ENCODE peak calls at places on chromosome 12, in six cellular contexts. One of them, this sample, is unnamed.

GRCh38 chr12:71455028-71455737 is 15.6 kb downstream of the LGR5 start:
- DNase-seq in CD8-positive, alpha-beta memory T cell: no peak
- DNase-seq in nephron progenitor cell: no peak
- DNase-seq in mucosa of gallbladder: no peak
- DNase-seq in Caki2: no peak
- DNase-seq in hypothalamus: no peak
- DNase-seq in this sample: no peak

GRCh38 chr12:47870175-47870781 is 34.5 kb downstream of the VDR start:
- DNase-seq in Caki2: no peak
- DNase-seq in mucosa of gallbladder: no peak
- DNase-seq in CD8-positive, alpha-beta memory T cell: no peak
- DNase-seq in nephron progenitor cell: peak
- DNase-seq in hypothalamus: no peak
- DNase-seq in this sample: peak

GRCh38 chr12:107484219-107484618 is 201.4 kb upstream of the PWP1 start:
- DNase-seq in Caki2: peak
- DNase-seq in CD8-positive, alpha-beta memory T cell: no peak
- DNase-seq in hypothalamus: no peak
- DNase-seq in mucosa of gallbladder: no peak
- DNase-seq in nephron progenitor cell: no peak
- DNase-seq in this sample: no peak

GRCh38 chr12:45670339-45671065 is 59.0 kb upstream of the ARID2 start:
- DNase-seq in hypothalamus: no peak
- DNase-seq in CD8-positive, alpha-beta memory T cell: no peak
- DNase-seq in nephron progenitor cell: no peak
- DNase-seq in mucosa of gallbladder: no peak
- DNase-seq in Caki2: no peak
- DNase-seq in this sample: no peak

GRCh38 chr12:26125451-26126339 is 858 bp upstream of the BHLHE41 start:
- DNase-seq in CD8-positive, alpha-beta memory T cell: no peak
- DNase-seq in nephron progenitor cell: peak
- DNase-seq in hypothalamus: peak
- DNase-seq in Caki2: peak
- DNase-seq in mucosa of gallbladder: peak
- DNase-seq in this sample: peak

GRCh38 chr12:5170894-5171293 is 127.2 kb downstream of the KCNA5 start:
- DNase-seq in Caki2: no peak
- DNase-seq in hypothalamus: no peak
- DNase-seq in mucosa of gallbladder: no peak
- DNase-seq in CD8-positive, alpha-beta memory T cell: no peak
- DNase-seq in nephron progenitor cell: no peak
- DNase-seq in this sample: no peak

GRCh38 chr12:49040364-49040855 is 20.2 kb downstream of the KMT2D start:
- DNase-seq in hypothalamus: no peak
- DNase-seq in CD8-positive, alpha-beta memory T cell: no peak
- DNase-seq in Caki2: no peak
- DNase-seq in nephron progenitor cell: no peak
- DNase-seq in mucosa of gallbladder: no peak
- DNase-seq in this sample: no peak

GRCh38 chr12:70393787-70394519 is 27.9 kb downstream of the KCNMB4 start:
- DNase-seq in nephron progenitor cell: no peak
- DNase-seq in mucosa of gallbladder: no peak
- DNase-seq in CD8-positive, alpha-beta memory T cell: no peak
- DNase-seq in hypothalamus: no peak
- DNase-seq in Caki2: no peak
- DNase-seq in this sample: no peak

GRCh38 chr12:50261654-50262053 is 21.7 kb downstream of the LIMA1 start:
- DNase-seq in hypothalamus: no peak
- DNase-seq in nephron progenitor cell: no peak
- DNase-seq in Caki2: no peak
- DNase-seq in CD8-positive, alpha-beta memory T cell: no peak
- DNase-seq in mucosa of gallbladder: no peak
- DNase-seq in this sample: no peak

GRCh38 chr12:25123126-25123525 is 71.8 kb downstream of the DNAI7 start:
- DNase-seq in CD8-positive, alpha-beta memory T cell: no peak
- DNase-seq in nephron progenitor cell: no peak
- DNase-seq in hypothalamus: no peak
- DNase-seq in mucosa of gallbladder: no peak
- DNase-seq in Caki2: no peak
- DNase-seq in this sample: no peak

GRCh38 chr12:113108308-113108707 is 27.3 kb downstream of the RASAL1 start:
- DNase-seq in nephron progenitor cell: no peak
- DNase-seq in mucosa of gallbladder: no peak
- DNase-seq in hypothalamus: no peak
- DNase-seq in Caki2: no peak
- DNase-seq in CD8-positive, alpha-beta memory T cell: no peak
- DNase-seq in this sample: no peak

GRCh38 chr12:68359669-68360068 is 27.5 kb upstream of the MDM1 start:
- DNase-seq in hypothalamus: no peak
- DNase-seq in mucosa of gallbladder: no peak
- DNase-seq in nephron progenitor cell: no peak
- DNase-seq in CD8-positive, alpha-beta memory T cell: no peak
- DNase-seq in Caki2: no peak
- DNase-seq in this sample: no peak

GRCh38 chr12:22518067-22518719 is 26.1 kb downstream of the C2CD5 start:
- DNase-seq in Caki2: peak
- DNase-seq in hypothalamus: no peak
- DNase-seq in mucosa of gallbladder: peak
- DNase-seq in nephron progenitor cell: no peak
- DNase-seq in CD8-positive, alpha-beta memory T cell: no peak
- DNase-seq in this sample: no peak

GRCh38 chr12:68641138-68641537 is 30.4 kb downstream of the RAP1B start:
- DNase-seq in hypothalamus: no peak
- DNase-seq in CD8-positive, alpha-beta memory T cell: peak
- DNase-seq in mucosa of gallbladder: no peak
- DNase-seq in Caki2: no peak
- DNase-seq in nephron progenitor cell: no peak
- DNase-seq in this sample: no peak

GRCh38 chr12:118126119-118126757 is 9.7 kb upstream of the PEBP1 start:
- DNase-seq in nephron progenitor cell: no peak
- DNase-seq in CD8-positive, alpha-beta memory T cell: no peak
- DNase-seq in mucosa of gallbladder: peak
- DNase-seq in hypothalamus: no peak
- DNase-seq in Caki2: no peak
- DNase-seq in this sample: no peak

GRCh38 chr12:112148031-112148513 is 22.7 kb downstream of the TRAFD1 start:
- DNase-seq in mucosa of gallbladder: no peak
- DNase-seq in hypothalamus: no peak
- DNase-seq in Caki2: peak
- DNase-seq in nephron progenitor cell: no peak
- DNase-seq in CD8-positive, alpha-beta memory T cell: no peak
- DNase-seq in this sample: no peak

GRCh38 chr12:52441320-52441911 is 7.2 kb upstream of the KRT75 start:
- DNase-seq in CD8-positive, alpha-beta memory T cell: no peak
- DNase-seq in Caki2: no peak
- DNase-seq in mucosa of gallbladder: no peak
- DNase-seq in hypothalamus: no peak
- DNase-seq in nephron progenitor cell: no peak
- DNase-seq in this sample: no peak

GRCh38 chr12:117328556-117329100 is 32.8 kb downstream of the NOS1 start:
- DNase-seq in mucosa of gallbladder: no peak
- DNase-seq in nephron progenitor cell: no peak
- DNase-seq in hypothalamus: no peak
- DNase-seq in CD8-positive, alpha-beta memory T cell: no peak
- DNase-seq in Caki2: no peak
- DNase-seq in this sample: no peak

GRCh38 chr12:96466939-96467751 is 22.2 kb upstream of the CFAP54 start:
- DNase-seq in nephron progenitor cell: no peak
- DNase-seq in CD8-positive, alpha-beta memory T cell: no peak
- DNase-seq in Caki2: peak
- DNase-seq in hypothalamus: no peak
- DNase-seq in mucosa of gallbladder: no peak
- DNase-seq in this sample: no peak

GRCh38 chr12:7127916-7128626 is 618 bp downstream of the RBP5 start:
- DNase-seq in CD8-positive, alpha-beta memory T cell: no peak
- DNase-seq in nephron progenitor cell: no peak
- DNase-seq in mucosa of gallbladder: no peak
- DNase-seq in hypothalamus: no peak
- DNase-seq in Caki2: no peak
- DNase-seq in this sample: no peak

GRCh38 chr12:124359671-124360581 is 65.0 kb downstream of the RFLNA start:
- DNase-seq in Caki2: no peak
- DNase-seq in nephron progenitor cell: no peak
- DNase-seq in CD8-positive, alpha-beta memory T cell: no peak
- DNase-seq in mucosa of gallbladder: peak
- DNase-seq in hypothalamus: peak
- DNase-seq in this sample: no peak

GRCh38 chr12:49633703-49634311 is 10.4 kb downstream of the PRPF40B start:
- DNase-seq in hypothalamus: no peak
- DNase-seq in mucosa of gallbladder: no peak
- DNase-seq in CD8-positive, alpha-beta memory T cell: no peak
- DNase-seq in Caki2: no peak
- DNase-seq in nephron progenitor cell: no peak
- DNase-seq in this sample: no peak